ENCODE peak calls at places on chromosomes 3 and 15, in eight cellular contexts. One of them, this sample, is unnamed. For H3K9me3, the result is how much of the 10 kb centered on the place peaks cover.

GRCh38 chr3:67077656-67078055 is 79.5 kb downstream of the KBTBD8 start:
- DNase-seq in neural progenitor cell: no peak
- DNase-seq in CD4-positive, alpha-beta memory T cell: no peak
- DNase-seq in A549: no peak
- DNase-seq in OCI-LY7: no peak
- DNase-seq in H9: no peak
- DNase-seq in psoas muscle: no peak
- DNase-seq in left ventricle myocardium inferior: no peak
- DNase-seq in this sample: no peak

GRCh38 chr15:74413350-74414080 is 20.2 kb downstream of the SEMA7A start:
- DNase-seq in left ventricle myocardium inferior: no peak
- DNase-seq in neural progenitor cell: no peak
- DNase-seq in CD4-positive, alpha-beta memory T cell: no peak
- DNase-seq in psoas muscle: no peak
- DNase-seq in A549: no peak
- DNase-seq in H9: no peak
- DNase-seq in OCI-LY7: no peak
- DNase-seq in this sample: peak

GRCh38 chr3:64530434-64531049 is 157.3 kb downstream of the ADAMTS9 start:
- DNase-seq in left ventricle myocardium inferior: no peak
- DNase-seq in CD4-positive, alpha-beta memory T cell: no peak
- DNase-seq in H9: peak
- DNase-seq in A549: peak
- DNase-seq in OCI-LY7: peak
- DNase-seq in psoas muscle: no peak
- DNase-seq in neural progenitor cell: peak
- DNase-seq in this sample: peak

GRCh38 chr3:135310317-135310716 is 515.3 kb downstream of the EPHB1 start:
- DNase-seq in CD4-positive, alpha-beta memory T cell: no peak
- DNase-seq in psoas muscle: no peak
- DNase-seq in H9: peak
- DNase-seq in neural progenitor cell: no peak
- DNase-seq in left ventricle myocardium inferior: no peak
- DNase-seq in OCI-LY7: no peak
- DNase-seq in A549: no peak
- DNase-seq in this sample: peak

GRCh38 chr15:53401503-53401902 is 358.0 kb downstream of the WDR72 start:
- DNase-seq in A549: no peak
- DNase-seq in neural progenitor cell: no peak
- DNase-seq in OCI-LY7: no peak
- DNase-seq in CD4-positive, alpha-beta memory T cell: no peak
- DNase-seq in H9: no peak
- DNase-seq in left ventricle myocardium inferior: no peak
- DNase-seq in psoas muscle: no peak
- DNase-seq in this sample: peak

GRCh38 chr3:32817561-32818430 is at the start of gene TRIM71:
- DNase-seq in A549: no peak
- DNase-seq in H9: no peak
- DNase-seq in CD4-positive, alpha-beta memory T cell: no peak
- DNase-seq in left ventricle myocardium inferior: no peak
- DNase-seq in OCI-LY7: no peak
- DNase-seq in psoas muscle: no peak
- DNase-seq in neural progenitor cell: peak
- DNase-seq in this sample: no peak

GRCh38 chr3:184261270-184262165 is at the start of gene CAMK2N2:
- DNase-seq in CD4-positive, alpha-beta memory T cell: peak
- DNase-seq in left ventricle myocardium inferior: peak
- DNase-seq in psoas muscle: peak
- DNase-seq in neural progenitor cell: peak
- DNase-seq in H9: peak
- DNase-seq in A549: peak
- DNase-seq in OCI-LY7: peak
- DNase-seq in this sample: peak

GRCh38 chr3:137035631-137036030 is 77.8 kb downstream of the IL20RB start:
- DNase-seq in left ventricle myocardium inferior: no peak
- DNase-seq in CD4-positive, alpha-beta memory T cell: no peak
- DNase-seq in neural progenitor cell: peak
- DNase-seq in OCI-LY7: peak
- DNase-seq in psoas muscle: no peak
- DNase-seq in A549: peak
- DNase-seq in H9: peak
- DNase-seq in this sample: peak

GRCh38 chr15:48266029-48266428 is 59.9 kb downstream of the SLC12A1 start:
- DNase-seq in OCI-LY7: no peak
- DNase-seq in left ventricle myocardium inferior: no peak
- DNase-seq in neural progenitor cell: no peak
- DNase-seq in A549: no peak
- DNase-seq in CD4-positive, alpha-beta memory T cell: no peak
- DNase-seq in psoas muscle: no peak
- DNase-seq in H9: no peak
- DNase-seq in this sample: no peak

GRCh38 chr3:71998995-71999673 is 214.2 kb upstream of the PROK2 start:
- DNase-seq in A549: no peak
- DNase-seq in CD4-positive, alpha-beta memory T cell: no peak
- DNase-seq in H9: no peak
- DNase-seq in left ventricle myocardium inferior: no peak
- DNase-seq in OCI-LY7: no peak
- DNase-seq in neural progenitor cell: no peak
- DNase-seq in psoas muscle: no peak
- DNase-seq in this sample: no peak

GRCh38 chr3:126567696-126568438 is 9.1 kb upstream of the C3orf22 start:
- DNase-seq in left ventricle myocardium inferior: no peak
- DNase-seq in CD4-positive, alpha-beta memory T cell: no peak
- DNase-seq in neural progenitor cell: peak
- DNase-seq in A549: peak
- DNase-seq in H9: peak
- DNase-seq in OCI-LY7: no peak
- DNase-seq in psoas muscle: peak
- DNase-seq in this sample: no peak

GRCh38 chr3:124701687-124702086 is 28.6 kb upstream of the UMPS start:
- DNase-seq in left ventricle myocardium inferior: no peak
- DNase-seq in OCI-LY7: no peak
- DNase-seq in neural progenitor cell: no peak
- DNase-seq in A549: no peak
- DNase-seq in H9: no peak
- DNase-seq in psoas muscle: no peak
- DNase-seq in CD4-positive, alpha-beta memory T cell: no peak
- DNase-seq in this sample: no peak

GRCh38 chr3:166734734-166735133 is 645.4 kb downstream of the ZBBX start:
- DNase-seq in left ventricle myocardium inferior: no peak
- DNase-seq in A549: no peak
- DNase-seq in CD4-positive, alpha-beta memory T cell: no peak
- DNase-seq in neural progenitor cell: no peak
- DNase-seq in H9: no peak
- DNase-seq in OCI-LY7: no peak
- DNase-seq in psoas muscle: no peak
- DNase-seq in this sample: no peak

GRCh38 chr3:75294124-75294523 is 370.0 kb upstream of the FRG2C start:
- DNase-seq in left ventricle myocardium inferior: no peak
- DNase-seq in A549: peak
- DNase-seq in H9: peak
- DNase-seq in neural progenitor cell: peak
- DNase-seq in CD4-positive, alpha-beta memory T cell: no peak
- DNase-seq in psoas muscle: no peak
- DNase-seq in OCI-LY7: no peak
- DNase-seq in this sample: peak

GRCh38 chr3:126960604-126960995 is 22.3 kb upstream of the PLXNA1 start:
- DNase-seq in left ventricle myocardium inferior: peak
- DNase-seq in psoas muscle: peak
- DNase-seq in H9: no peak
- DNase-seq in A549: no peak
- DNase-seq in neural progenitor cell: no peak
- DNase-seq in CD4-positive, alpha-beta memory T cell: no peak
- DNase-seq in OCI-LY7: no peak
- DNase-seq in this sample: no peak

GRCh38 chr3:30437172-30437571 is 169.2 kb upstream of the TGFBR2 start:
- DNase-seq in neural progenitor cell: peak
- DNase-seq in H9: no peak
- DNase-seq in OCI-LY7: no peak
- DNase-seq in left ventricle myocardium inferior: no peak
- DNase-seq in A549: no peak
- DNase-seq in psoas muscle: peak
- DNase-seq in CD4-positive, alpha-beta memory T cell: no peak
- DNase-seq in this sample: peak

GRCh38 chr3:48503406-48504050 is 446 bp downstream of the SHISA5 start:
- DNase-seq in CD4-positive, alpha-beta memory T cell: no peak
- DNase-seq in H9: peak
- DNase-seq in OCI-LY7: no peak
- DNase-seq in neural progenitor cell: peak
- DNase-seq in left ventricle myocardium inferior: peak
- DNase-seq in A549: no peak
- DNase-seq in psoas muscle: peak
- DNase-seq in this sample: peak

GRCh38 chr3:180827171-180827570 is 85.3 kb upstream of the FXR1 start:
- DNase-seq in left ventricle myocardium inferior: no peak
- DNase-seq in CD4-positive, alpha-beta memory T cell: no peak
- DNase-seq in OCI-LY7: no peak
- DNase-seq in H9: no peak
- DNase-seq in psoas muscle: no peak
- DNase-seq in neural progenitor cell: no peak
- DNase-seq in A549: no peak
- DNase-seq in this sample: no peak

GRCh38 chr15:65377105-65377975 is 462 bp downstream of the IGDCC3 start:
- DNase-seq in A549: peak
- DNase-seq in psoas muscle: no peak
- DNase-seq in left ventricle myocardium inferior: no peak
- DNase-seq in CD4-positive, alpha-beta memory T cell: no peak
- DNase-seq in OCI-LY7: no peak
- DNase-seq in neural progenitor cell: peak
- DNase-seq in H9: peak
- DNase-seq in this sample: peak

GRCh38 chr15:63502137-63502801 is 2.1 kb upstream of the USP3 start:
- DNase-seq in psoas muscle: no peak
- DNase-seq in neural progenitor cell: no peak
- DNase-seq in CD4-positive, alpha-beta memory T cell: no peak
- DNase-seq in A549: no peak
- DNase-seq in left ventricle myocardium inferior: no peak
- DNase-seq in H9: no peak
- DNase-seq in OCI-LY7: no peak
- DNase-seq in this sample: no peak

GRCh38 chr15:47119349-47119748 is 598.0 kb upstream of the SEMA6D start:
- DNase-seq in A549: no peak
- DNase-seq in OCI-LY7: no peak
- DNase-seq in neural progenitor cell: no peak
- DNase-seq in CD4-positive, alpha-beta memory T cell: no peak
- DNase-seq in H9: no peak
- DNase-seq in psoas muscle: no peak
- DNase-seq in left ventricle myocardium inferior: no peak
- DNase-seq in this sample: no peak
- H3K9me3 ChIP-seq in A549: under half
- H3K9me3 ChIP-seq in OCI-LY7: under half
- H3K9me3 ChIP-seq in neural progenitor cell: under half
- H3K9me3 ChIP-seq in CD4-positive, alpha-beta memory T cell: under half
- H3K9me3 ChIP-seq in H9: under half
- H3K9me3 ChIP-seq in psoas muscle: under half
- H3K9me3 ChIP-seq in left ventricle myocardium inferior: under half
- H3K9me3 ChIP-seq in this sample: under half

DNA sequence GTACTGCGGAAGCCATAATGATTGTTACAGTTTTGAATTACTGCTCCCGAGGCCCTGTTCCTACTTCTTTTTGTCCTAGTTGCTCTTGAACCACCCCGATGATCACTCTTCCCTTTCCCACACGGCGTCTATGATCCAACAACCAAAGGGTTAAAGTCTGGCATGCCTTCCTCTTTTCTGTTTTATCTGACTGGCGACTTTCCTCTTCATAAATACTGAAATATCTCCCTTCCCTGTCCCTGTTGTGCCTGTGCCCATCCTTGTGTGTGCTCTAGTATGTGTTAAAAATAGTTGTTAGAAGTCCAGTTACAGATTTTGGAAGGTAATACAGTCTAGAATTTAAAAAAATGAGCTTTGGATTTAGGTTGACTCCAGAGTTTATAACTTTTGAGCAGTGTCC is 83.6 kb downstream of the AKAP13 start:
- DNase-seq in H9: no peak
- DNase-seq in left ventricle myocardium inferior: no peak
- DNase-seq in OCI-LY7: no peak
- DNase-seq in CD4-positive, alpha-beta memory T cell: no peak
- DNase-seq in A549: no peak
- DNase-seq in neural progenitor cell: no peak
- DNase-seq in psoas muscle: no peak
- DNase-seq in this sample: no peak
- H3K27ac ChIP-seq in H9: no peak
- H3K27ac ChIP-seq in left ventricle myocardium inferior: peak
- H3K27ac ChIP-seq in OCI-LY7: peak
- H3K27ac ChIP-seq in CD4-positive, alpha-beta memory T cell: no peak
- H3K27ac ChIP-seq in A549: no peak
- H3K27ac ChIP-seq in neural progenitor cell: peak
- H3K27ac ChIP-seq in psoas muscle: no peak
- H3K27ac ChIP-seq in this sample: no peak

DNA sequence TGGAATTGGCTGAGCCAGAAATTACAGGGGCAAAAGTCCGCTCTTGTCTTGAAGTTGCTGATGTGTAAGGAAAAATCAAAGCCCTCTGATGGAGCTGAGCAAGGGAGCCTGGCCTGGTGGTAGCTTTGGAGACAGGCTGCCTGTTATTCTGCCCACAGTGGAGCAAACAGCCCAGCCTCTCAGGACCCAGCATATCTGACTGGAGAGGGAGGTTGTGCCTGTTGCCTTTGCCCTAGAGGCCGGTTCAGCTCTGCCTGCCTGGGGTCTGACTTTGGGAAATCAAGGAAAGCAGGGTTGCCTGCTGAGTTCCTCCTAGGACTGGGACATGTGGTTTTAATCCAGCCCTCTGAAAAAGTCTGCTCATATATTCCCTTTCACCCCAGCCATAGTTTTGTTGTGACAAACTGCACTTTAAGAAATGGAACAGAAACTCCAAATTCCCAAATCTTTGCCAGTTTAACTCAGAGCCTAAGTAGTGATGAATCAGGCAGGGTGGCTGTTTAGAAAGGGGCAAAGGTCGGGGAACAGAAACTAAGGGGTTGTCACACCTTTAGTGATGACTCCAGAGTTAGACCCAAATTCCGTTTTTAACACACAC is 40.2 kb downstream of the GASK1A start:
- DNase-seq in neural progenitor cell: no peak
- DNase-seq in A549: no peak
- DNase-seq in left ventricle myocardium inferior: no peak
- DNase-seq in psoas muscle: no peak
- DNase-seq in OCI-LY7: no peak
- DNase-seq in H9: no peak
- DNase-seq in CD4-positive, alpha-beta memory T cell: no peak
- DNase-seq in this sample: no peak
- H3K9me3 ChIP-seq in neural progenitor cell: under half
- H3K9me3 ChIP-seq in A549: under half
- H3K9me3 ChIP-seq in left ventricle myocardium inferior: under half
- H3K9me3 ChIP-seq in psoas muscle: under half
- H3K9me3 ChIP-seq in OCI-LY7: under half
- H3K9me3 ChIP-seq in H9: under half
- H3K9me3 ChIP-seq in CD4-positive, alpha-beta memory T cell: under half
- H3K9me3 ChIP-seq in this sample: under half

DNA sequence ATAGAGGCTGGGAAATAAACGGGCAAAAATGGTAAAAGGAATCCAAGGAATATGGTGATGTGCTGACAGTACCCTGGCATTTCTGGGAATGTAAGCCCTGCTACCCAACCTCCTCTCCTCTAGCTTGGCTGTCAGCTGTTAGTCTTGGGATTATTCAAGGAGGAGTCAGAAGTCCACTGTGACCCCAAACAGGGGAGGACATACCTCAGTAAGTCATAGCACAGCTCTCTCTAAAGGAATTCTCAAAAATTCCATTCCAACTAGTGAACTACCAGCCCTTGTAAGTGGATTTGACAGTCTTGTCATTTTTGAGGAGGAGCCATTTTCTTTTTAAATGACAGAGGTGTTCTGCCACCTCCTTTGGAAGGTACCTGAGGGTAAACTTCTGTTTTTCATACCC is 207.5 kb downstream of the PDCD6IP start:
- DNase-seq in neural progenitor cell: no peak
- DNase-seq in H9: no peak
- DNase-seq in CD4-positive, alpha-beta memory T cell: no peak
- DNase-seq in A549: no peak
- DNase-seq in psoas muscle: no peak
- DNase-seq in OCI-LY7: no peak
- DNase-seq in left ventricle myocardium inferior: no peak
- DNase-seq in this sample: no peak
- H3K27ac ChIP-seq in neural progenitor cell: no peak
- H3K27ac ChIP-seq in H9: no peak
- H3K27ac ChIP-seq in CD4-positive, alpha-beta memory T cell: no peak
- H3K27ac ChIP-seq in A549: no peak
- H3K27ac ChIP-seq in psoas muscle: no peak
- H3K27ac ChIP-seq in OCI-LY7: no peak
- H3K27ac ChIP-seq in left ventricle myocardium inferior: no peak
- H3K27ac ChIP-seq in this sample: no peak

This sample was measured in SJCRH30.